ENCODE peak calls at places on chromosome 4, in five cellular contexts. F is epithelial cell of esophagus, J is endothelial cell, A is tibial artery, O is Calu3. Q is an unnamed sample.

GRCh38 chr4:53956053-53956452 is 108.4 kb downstream of the CHIC2 start:
- DNase-seq in O (no peak), A (no peak), F (no peak), J (no peak), Q (no peak)

GRCh38 chr4:175456131-175456530 is 355.9 kb downstream of the GPM6A start:
- DNase-seq in F (peak), J (no peak), A (no peak), O (peak), Q (no peak)

GRCh38 chr4:108861339-108861738 is 98.5 kb upstream of the ETNPPL start:
- DNase-seq in A (no peak), J (peak), O (peak), F (peak), Q (no peak)

GRCh38 chr4:176150704-176151103 is 44.7 kb downstream of the SPATA4 start:
- DNase-seq in F (no peak), A (no peak), J (no peak), O (no peak), Q (no peak)

GRCh38 chr4:184649971-184650855 is 675 bp downstream of the PRIMPOL start:
- DNase-seq in O (no peak), A (peak), J (peak), F (peak), Q (no peak)

GRCh38 chr4:183936574-183937335 is 31.6 kb downstream of the STOX2 start:
- DNase-seq in J (no peak), F (peak), O (no peak), A (no peak), Q (no peak)

GRCh38 chr4:142671516-142671915 is 174.6 kb downstream of the INPP4B start:
- DNase-seq in J (no peak), F (no peak), O (no peak), A (no peak), Q (no peak)

GRCh38 chr4:6855692-6856297 is 53.8 kb upstream of the TBC1D14 start:
- DNase-seq in O (no peak), J (no peak), A (no peak), F (no peak), Q (no peak)

GRCh38 chr4:107931775-107932321 is 499 bp downstream of the CYP2U1 start:
- DNase-seq in F (no peak), J (peak), O (no peak), A (peak), Q (no peak)

GRCh38 chr4:141541851-141542250 is 94.5 kb upstream of the IL15 start:
- DNase-seq in O (no peak), A (no peak), F (no peak), J (no peak), Q (no peak)

GRCh38 chr4:144709159-144709558 is 63.2 kb downstream of the HHIP start:
- DNase-seq in F (peak), O (no peak), A (no peak), J (no peak), Q (no peak)

GRCh38 chr4:66633472-66633871 is 911.8 kb downstream of the CENPC start:
- DNase-seq in J (no peak), O (no peak), F (peak), A (no peak), Q (no peak)

GRCh38 chr4:182872886-182873285 is 44.3 kb downstream of the DCTD start:
- DNase-seq in F (no peak), J (no peak), O (no peak), A (no peak), Q (no peak)

GRCh38 chr4:53119685-53120084 is 246.2 kb downstream of the SCFD2 start:
- DNase-seq in O (no peak), J (no peak), F (peak), A (no peak), Q (no peak)

GRCh38 chr4:5478116-5478515 is 230.2 kb downstream of the EVC2 start:
- DNase-seq in A (no peak), F (no peak), O (no peak), J (no peak), Q (no peak)

GRCh38 chr4:174613979-174614378 is 91.7 kb upstream of the HPGD start:
- DNase-seq in F (no peak), O (no peak), J (no peak), A (no peak), Q (no peak)

GRCh38 chr4:172356002-172356401 is 542.8 kb downstream of the GALNTL6 start:
- DNase-seq in O (no peak), J (no peak), F (no peak), A (no peak), Q (no peak)

GRCh38 chr4:5753766-5754528 is 42.9 kb downstream of the EVC start:
- DNase-seq in J (no peak), A (no peak), F (peak), O (peak), Q (no peak)

GRCh38 chr4:77818667-77819408 is at the start of gene CNOT6L:
- DNase-seq in A (peak), J (peak), F (peak), O (peak), Q (peak)

GRCh38 chr4:813900-814299 is 12.0 kb downstream of the CPLX1 start:
- DNase-seq in O (no peak), A (no peak), F (no peak), J (no peak), Q (no peak)

GRCh38 chr4:121799208-121799823 is 1.8 kb upstream of the EXOSC9 start:
- DNase-seq in J (no peak), O (no peak), A (no peak), F (no peak), Q (no peak)

GRCh38 chr4:38930199-38930598 is 62.6 kb downstream of the FAM114A1 start:
- DNase-seq in F (no peak), J (no peak), O (no peak), A (no peak), Q (no peak)

GRCh38 chr4:12053951-12054350 is 625.3 kb upstream of the HS3ST1 start:
- DNase-seq in A (no peak), F (no peak), O (no peak), J (no peak), Q (no peak)

GRCh38 chr4:8725845-8726244 is 133.3 kb downstream of the CPZ start:
- DNase-seq in F (no peak), O (no peak), A (no peak), J (no peak), Q (peak)

GRCh38 chr4:37671072-37671471 is 15.1 kb downstream of the RELL1 start:
- DNase-seq in A (no peak), J (no peak), O (no peak), F (no peak), Q (no peak)

GRCh38 chr4:118974758-118975157 is 86.1 kb downstream of the SYNPO2 start:
- DNase-seq in F (peak), J (no peak), O (no peak), A (no peak), Q (no peak)

GRCh38 chr4:8829584-8829983 is 42.1 kb downstream of the HMX1 start:
- DNase-seq in O (no peak), J (no peak), F (no peak), A (no peak), Q (no peak)

GRCh38 chr4:147362868-147363440 is 117.9 kb upstream of the EDNRA start:
- DNase-seq in F (peak), A (peak), J (no peak), O (no peak), Q (no peak)

GRCh38 chr4:80306255-80306654 is 29.3 kb upstream of the CFAP299 start:
- DNase-seq in A (no peak), F (peak), O (no peak), J (no peak), Q (no peak)
- TF ChIP-seq CTCF in A (no peak), F (no peak), O (no peak), J (no peak), Q (no peak)

GRCh38 chr4:152431784-152432183 is 104.1 kb downstream of the FBXW7 start:
- DNase-seq in J (no peak), A (no peak), O (no peak), F (no peak), Q (no peak)

GRCh38 chr4:152434011-152434410 is 101.9 kb downstream of the FBXW7 start:
- DNase-seq in A (no peak), O (no peak), F (no peak), J (no peak), Q (no peak)

GRCh38 chr4:152431287-152431686 is 104.6 kb downstream of the FBXW7 start:
- DNase-seq in F (no peak), A (no peak), O (no peak), J (no peak), Q (no peak)

GRCh38 chr4:152437561-152437960 is 98.3 kb downstream of the FBXW7 start:
- DNase-seq in O (no peak), A (no peak), F (no peak), J (no peak), Q (no peak)

GRCh38 chr4:152436384-152436783 is 99.5 kb downstream of the FBXW7 start:
- DNase-seq in J (no peak), A (no peak), O (no peak), F (no peak), Q (no peak)
- TF ChIP-seq CTCF in J (peak), A (no peak), O (no peak), F (no peak), Q (no peak)

GRCh38 chr4:87426865-87427517 is 4.6 kb downstream of the NUDT9 start:
- DNase-seq in A (no peak), F (no peak), J (no peak), O (no peak), Q (no peak)

GRCh38 chr4:87422104-87423052 is at the start of gene NUDT9:
- DNase-seq in O (peak), F (peak), J (peak), A (peak), Q (peak)

GRCh38 chr4:87420431-87420830 is 1.9 kb upstream of the NUDT9 start:
- DNase-seq in O (no peak), A (no peak), F (no peak), J (no peak), Q (no peak)

GRCh38 chr4:87425711-87426110 is 3.3 kb downstream of the NUDT9 start:
- DNase-seq in F (peak), O (no peak), A (no peak), J (no peak), Q (no peak)

GRCh38 chr4:87423313-87424031 is 1.1 kb downstream of the NUDT9 start:
- DNase-seq in J (no peak), A (no peak), F (peak), O (no peak), Q (no peak)
- TF ChIP-seq CTCF in J (no peak), A (no peak), F (no peak), O (no peak), Q (no peak)

DNA sequence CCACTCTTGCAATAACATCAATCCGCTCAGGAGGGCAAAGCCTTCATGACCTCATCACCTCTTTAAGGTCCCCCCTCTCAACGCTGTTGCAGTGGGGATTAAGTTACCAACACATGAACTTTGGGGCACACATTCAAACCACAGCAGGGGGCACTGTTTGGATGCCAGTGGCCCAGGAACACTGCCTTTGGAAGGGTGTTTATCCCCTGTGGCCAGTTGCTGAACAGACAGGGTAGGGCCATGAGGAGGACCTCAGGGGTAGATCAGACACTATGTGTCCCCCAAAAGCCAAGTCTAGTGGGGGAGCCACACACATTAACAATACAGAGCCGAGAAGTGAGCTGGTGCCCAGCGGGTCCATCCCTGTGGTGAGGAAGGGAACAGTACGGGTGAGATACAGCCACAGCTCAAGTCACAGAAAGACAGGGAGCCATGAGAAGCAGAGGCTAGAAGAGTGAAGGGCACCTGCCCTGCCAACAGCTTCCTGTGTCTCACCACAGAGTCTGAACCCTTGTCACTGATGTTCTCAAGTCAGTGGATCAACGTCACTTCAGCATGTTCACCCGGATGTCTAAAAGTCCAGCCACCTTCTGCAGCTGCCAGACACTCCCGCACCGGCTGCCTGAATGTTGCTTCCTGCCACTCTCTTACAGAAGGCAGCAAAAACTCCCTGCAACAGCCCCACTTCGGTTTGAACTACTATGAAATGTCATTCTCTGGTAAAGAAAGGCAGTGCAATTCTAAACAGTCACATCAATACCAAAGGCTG is 19.9 kb upstream of the MXD4 start:
- DNase-seq in O (no peak), A (no peak), F (no peak), J (no peak), Q (no peak)
- TF ChIP-seq CTCF in O (no peak), A (no peak), F (no peak), J (no peak), Q (peak)

GRCh38 chr4:16029886-16030285 is 53.9 kb downstream of the PROM1 start:
- DNase-seq in F (no peak), A (no peak), J (no peak), O (no peak), Q (no peak)

GRCh38 chr4:16032382-16032743 is 51.5 kb downstream of the PROM1 start:
- DNase-seq in O (peak), A (no peak), J (no peak), F (no peak), Q (no peak)

GRCh38 chr4:16029329-16029728 is 54.5 kb downstream of the PROM1 start:
- DNase-seq in O (no peak), F (no peak), J (no peak), A (no peak), Q (no peak)

GRCh38 chr4:16032871-16033505 is 50.8 kb downstream of the PROM1 start:
- DNase-seq in J (no peak), O (no peak), A (no peak), F (no peak), Q (no peak)

GRCh38 chr4:16031554-16032381 is 52.1 kb downstream of the PROM1 start:
- DNase-seq in A (no peak), O (no peak), F (no peak), J (no peak), Q (no peak)
- TF ChIP-seq CTCF in A (no peak), O (no peak), F (no peak), J (no peak), Q (no peak)

GRCh38 chr4:129111919-129112318 is 16.0 kb downstream of the C4orf33 start:
- DNase-seq in O (no peak), F (no peak), A (no peak), J (no peak), Q (no peak)
- TF ChIP-seq CTCF in O (no peak), F (no peak), A (no peak), J (no peak), Q (no peak)

DNA sequence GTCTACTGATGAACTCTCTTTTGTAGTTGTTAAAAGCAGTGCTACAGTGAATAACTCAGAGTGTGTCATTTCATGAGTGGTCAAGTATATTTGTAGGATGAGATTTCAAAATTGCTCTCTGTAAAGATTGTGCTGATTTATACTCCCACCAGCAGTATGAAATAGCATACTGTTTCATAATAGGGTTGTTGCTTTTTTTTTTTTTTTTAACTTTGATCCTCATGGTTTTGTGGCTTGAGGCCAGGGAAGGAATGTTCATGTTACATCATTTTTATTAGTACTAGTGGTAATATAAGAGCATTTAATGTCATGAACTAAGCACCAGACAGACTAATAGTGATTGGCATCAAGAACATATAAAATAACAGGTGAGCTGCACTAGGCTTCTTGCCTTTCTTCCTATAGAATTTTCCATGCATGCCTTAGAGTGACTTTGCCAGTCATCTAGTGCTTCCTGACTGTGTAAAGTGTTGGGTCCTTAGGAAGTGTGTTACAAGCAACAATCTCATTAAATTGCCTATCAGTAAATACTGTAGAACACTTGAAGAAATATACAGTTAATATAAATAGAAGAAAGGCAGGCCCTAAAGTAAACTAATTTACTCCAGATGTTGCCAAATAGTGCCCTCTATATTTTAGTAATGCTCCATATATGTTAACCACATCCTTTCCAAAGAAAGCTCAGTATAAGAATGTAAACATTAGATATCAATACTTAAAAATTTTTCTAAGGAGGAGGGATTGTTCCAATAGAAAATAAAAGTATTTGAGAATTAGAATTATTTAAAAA is 38.6 kb upstream of the MSMO1 start:
- DNase-seq in A (no peak), J (no peak), O (no peak), F (peak), Q (no peak)
- TF ChIP-seq CTCF in A (no peak), J (no peak), O (no peak), F (no peak), Q (no peak)

DNA sequence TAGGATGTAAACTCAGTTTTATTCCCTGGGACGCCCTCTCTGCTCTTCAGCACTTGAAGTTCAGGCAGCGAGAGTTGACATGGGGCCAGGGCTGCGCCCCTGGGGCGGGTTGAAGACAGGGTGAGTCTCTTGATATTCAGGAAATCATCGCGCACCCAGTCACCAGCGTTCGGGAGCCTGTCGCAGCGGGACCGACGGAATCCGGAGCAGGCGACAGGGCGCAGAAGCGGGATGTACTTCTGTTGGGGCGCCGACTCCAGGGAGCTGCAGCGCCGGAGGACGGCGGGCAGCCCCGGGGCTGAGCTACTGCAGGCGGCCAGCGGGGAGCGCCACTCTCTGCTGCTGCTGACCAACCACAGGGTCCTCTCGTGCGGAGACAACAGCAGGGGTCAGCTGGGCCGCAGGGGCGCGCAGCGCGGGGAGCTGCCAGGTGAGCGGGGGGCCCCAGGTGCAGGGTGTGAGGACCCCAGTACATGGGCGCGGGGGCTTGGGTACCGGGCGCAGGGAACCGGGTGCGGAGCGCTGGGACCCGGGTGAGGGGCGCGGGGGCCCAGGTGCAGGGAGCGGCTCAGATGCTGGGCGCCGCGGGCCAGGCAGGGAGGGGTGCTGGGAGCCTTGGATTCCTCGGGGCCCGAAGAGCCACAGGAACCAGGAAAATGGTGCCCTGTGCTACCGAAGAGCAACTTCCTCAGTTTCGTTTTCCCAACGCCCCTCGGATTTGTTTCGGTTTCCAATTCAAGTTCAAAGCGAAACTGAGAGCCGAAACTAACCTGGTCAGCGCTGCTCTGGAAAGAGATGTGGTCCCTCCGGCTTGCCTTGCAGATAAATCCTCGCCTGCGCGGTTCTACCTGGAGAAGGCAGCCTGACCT is at the start of gene HERC6:
- DNase-seq in J (peak), A (peak), O (peak), F (peak), Q (peak)
- TF ChIP-seq CTCF in J (peak), A (peak), O (peak), F (peak), Q (peak)